ENCODE peak calls at places on chromosome 6, in five cellular contexts. D, V, M, J and T are unnamed samples. For H3K9me3, the result is how much of the 10 kb centered on the place peaks cover.

GRCh38 chr6:133040025-133040838 is 200.9 kb upstream of the EYA4 start:
- DNase-seq in D (no peak), V (no peak), M (peak), J (peak), T (no peak)

GRCh38 chr6:44053760-44054556 is 73.3 kb downstream of the MRPL14 start:
- DNase-seq in D (no peak), V (no peak), M (peak), J (peak), T (no peak)

GRCh38 chr6:42696526-42697267 is 25.7 kb downstream of the PRPH2 start:
- DNase-seq in D (no peak), V (no peak), M (peak), J (no peak), T (no peak)

GRCh38 chr6:164856138-164856537 is 453.3 kb downstream of the C6orf118 start:
- DNase-seq in D (no peak), V (no peak), M (no peak), J (no peak), T (no peak)

GRCh38 chr6:16929814-16930213 is 168.6 kb upstream of the ATXN1 start:
- DNase-seq in D (no peak), V (no peak), M (peak), J (peak), T (no peak)

GRCh38 chr6:137976430-137976829 is 109.4 kb downstream of the TNFAIP3 start:
- DNase-seq in D (no peak), V (no peak), M (no peak), J (no peak), T (no peak)

GRCh38 chr6:83908813-83909212 is 49.3 kb downstream of the CYB5R4 start:
- DNase-seq in D (no peak), V (no peak), M (peak), J (peak), T (no peak)

GRCh38 chr6:149443411-149444181 is 41.2 kb downstream of the ZC3H12D start:
- DNase-seq in D (no peak), V (no peak), M (peak), J (no peak), T (no peak)

GRCh38 chr6:151733680-151734320 is 73.7 kb upstream of the ESR1 start:
- DNase-seq in D (no peak), V (no peak), M (no peak), J (no peak), T (no peak)

GRCh38 chr6:89045585-89045984 is 35.0 kb upstream of the PNRC1 start:
- DNase-seq in D (no peak), V (no peak), M (no peak), J (no peak), T (no peak)

GRCh38 chr6:159077123-159077522 is 32.3 kb upstream of the TAGAP start:
- DNase-seq in D (no peak), V (no peak), M (no peak), J (no peak), T (no peak)

GRCh38 chr6:166780284-166780683 is 153.2 kb upstream of the RPS6KA2 start:
- DNase-seq in D (peak), V (no peak), M (no peak), J (no peak), T (no peak)

GRCh38 chr6:117951783-117952182 is 44.7 kb downstream of the SLC35F1 start:
- DNase-seq in D (no peak), V (no peak), M (no peak), J (no peak), T (peak)

GRCh38 chr6:89286516-89286915 is 28.6 kb downstream of the GABRR2 start:
- DNase-seq in D (no peak), V (no peak), M (no peak), J (no peak), T (no peak)

GRCh38 chr6:26187981-26188635 is 100.9 kb downstream of the HFE start:
- DNase-seq in D (no peak), V (no peak), M (peak), J (no peak), T (no peak)

GRCh38 chr6:126312013-126312665 is 27.8 kb upstream of the CENPW start:
- DNase-seq in D (no peak), V (no peak), M (no peak), J (peak), T (peak)

GRCh38 chr6:12356983-12357972 is 67.1 kb downstream of the EDN1 start:
- DNase-seq in D (no peak), V (no peak), M (no peak), J (peak), T (no peak)

GRCh38 chr6:53528107-53528506 is 16.8 kb downstream of the GCLC start:
- DNase-seq in D (no peak), V (no peak), M (no peak), J (no peak), T (no peak)

GRCh38 chr6:41200296-41200900 is 551 bp downstream of the TREML2 start:
- DNase-seq in D (peak), V (no peak), M (no peak), J (peak), T (no peak)

GRCh38 chr6:125191916-125192609 is 38.5 kb downstream of the TPD52L1 start:
- DNase-seq in D (peak), V (peak), M (peak), J (peak), T (peak)

GRCh38 chr6:158868122-158868480 is 48.9 kb upstream of the EZR start:
- DNase-seq in D (no peak), V (no peak), M (no peak), J (no peak), T (no peak)

GRCh38 chr6:120564779-120565178 is 769.5 kb downstream of the TBC1D32 start:
- DNase-seq in D (no peak), V (no peak), M (no peak), J (no peak), T (no peak)

GRCh38 chr6:16450821-16451220 is 212.4 kb downstream of the GMPR start:
- DNase-seq in D (no peak), V (no peak), M (peak), J (no peak), T (no peak)

GRCh38 chr6:161189891-161190290 is 84.0 kb downstream of the AGPAT4 start:
- DNase-seq in D (no peak), V (no peak), M (no peak), J (no peak), T (no peak)

GRCh38 chr6:153162172-153162571 is 31.1 kb upstream of the RGS17 start:
- DNase-seq in D (no peak), V (no peak), M (peak), J (no peak), T (no peak)

GRCh38 chr6:156757849-156758248 is 19.3 kb upstream of the ARID1B start:
- DNase-seq in D (no peak), V (no peak), M (no peak), J (no peak), T (no peak)

GRCh38 chr6:158467923-158468322 is 92.0 kb upstream of the TMEM181 start:
- DNase-seq in D (no peak), V (no peak), M (no peak), J (no peak), T (peak)

GRCh38 chr6:48084201-48084600 is 26.8 kb downstream of the PTCHD4 start:
- DNase-seq in D (no peak), V (no peak), M (peak), J (no peak), T (no peak)

GRCh38 chr6:158539363-158539762 is 20.5 kb upstream of the TMEM181 start:
- DNase-seq in D (no peak), V (no peak), M (no peak), J (no peak), T (no peak)

GRCh38 chr6:135323202-135323668 is 142.1 kb downstream of the MYB start:
- DNase-seq in D (no peak), V (no peak), M (no peak), J (no peak), T (no peak)

GRCh38 chr6:106025655-106026054 is 60.5 kb upstream of the PRDM1 start:
- DNase-seq in D (no peak), V (no peak), M (peak), J (peak), T (no peak)

GRCh38 chr6:9745966-9746365 is 668.9 kb downstream of the TFAP2A start:
- DNase-seq in D (no peak), V (no peak), M (peak), J (no peak), T (no peak)

GRCh38 chr6:7138921-7139358 is 31.2 kb downstream of the RREB1 start:
- DNase-seq in D (peak), V (no peak), M (no peak), J (peak), T (no peak)

GRCh38 chr6:106215608-106216007 is 110.0 kb downstream of the ATG5 start:
- DNase-seq in D (no peak), V (no peak), M (no peak), J (no peak), T (no peak)

GRCh38 chr6:160461641-160462040 is 113.5 kb downstream of the SLC22A3 start:
- DNase-seq in D (no peak), V (no peak), M (peak), J (peak), T (no peak)

GRCh38 chr6:17167327-17167979 is 65.6 kb downstream of the STMND1 start:
- DNase-seq in D (peak), V (peak), M (peak), J (peak), T (peak)

GRCh38 chr6:10314163-10314955 is 100.5 kb downstream of the TFAP2A start:
- DNase-seq in D (no peak), V (no peak), M (no peak), J (no peak), T (no peak)

GRCh38 chr6:72084992-72085569 is 198.7 kb downstream of the RIMS1 start:
- DNase-seq in D (no peak), V (no peak), M (peak), J (no peak), T (no peak)

GRCh38 chr6:85255661-85256060 is 194.2 kb upstream of the NT5E start:
- DNase-seq in D (no peak), V (no peak), M (no peak), J (no peak), T (no peak)

GRCh38 chr6:151422981-151423380 is 28.9 kb downstream of the RMND1 start:
- DNase-seq in D (no peak), V (no peak), M (peak), J (no peak), T (no peak)

GRCh38 chr6:82751718-82752117 is 313.9 kb downstream of the UBE3D start:
- DNase-seq in D (no peak), V (no peak), M (no peak), J (no peak), T (no peak)

GRCh38 chr6:82750570-82750969 is 315.1 kb downstream of the UBE3D start:
- DNase-seq in D (no peak), V (no peak), M (peak), J (no peak), T (no peak)
- H3K27ac ChIP-seq in D (no peak), V (no peak), M (no peak), J (no peak), T (no peak)

DNA sequence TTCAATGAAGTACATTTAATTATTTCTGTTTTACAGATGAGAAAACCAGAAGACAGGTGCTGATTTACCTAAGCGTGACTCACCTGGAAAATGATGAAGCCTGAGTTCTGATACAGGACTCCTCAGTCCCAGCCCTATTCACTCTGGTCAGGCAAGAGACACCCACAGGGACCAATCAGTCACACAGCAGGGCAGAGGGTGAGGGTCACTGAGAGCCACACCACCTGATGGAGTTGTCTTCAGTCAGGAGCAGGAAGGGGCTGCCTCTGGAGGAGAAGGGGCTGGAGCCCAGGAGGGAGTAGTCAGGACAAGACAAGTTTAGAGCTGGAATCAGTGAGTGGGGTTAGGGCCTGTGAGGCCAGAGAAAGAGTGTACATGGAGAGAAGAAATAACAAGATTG is 251.2 kb upstream of the MOCS1 start:
- DNase-seq in D (no peak), V (no peak), M (no peak), J (no peak), T (no peak)
- H3K9me3 ChIP-seq in D (under half), V (under half), M (under half), J (under half), T (under half)

GRCh38 chr6:34773906-34774305 is 16.6 kb downstream of the SNRPC start:
- DNase-seq in D (no peak), V (no peak), M (no peak), J (no peak), T (no peak)
- H3K4me3 ChIP-seq in D (no peak), V (no peak), M (no peak), J (no peak), T (no peak)

DNA sequence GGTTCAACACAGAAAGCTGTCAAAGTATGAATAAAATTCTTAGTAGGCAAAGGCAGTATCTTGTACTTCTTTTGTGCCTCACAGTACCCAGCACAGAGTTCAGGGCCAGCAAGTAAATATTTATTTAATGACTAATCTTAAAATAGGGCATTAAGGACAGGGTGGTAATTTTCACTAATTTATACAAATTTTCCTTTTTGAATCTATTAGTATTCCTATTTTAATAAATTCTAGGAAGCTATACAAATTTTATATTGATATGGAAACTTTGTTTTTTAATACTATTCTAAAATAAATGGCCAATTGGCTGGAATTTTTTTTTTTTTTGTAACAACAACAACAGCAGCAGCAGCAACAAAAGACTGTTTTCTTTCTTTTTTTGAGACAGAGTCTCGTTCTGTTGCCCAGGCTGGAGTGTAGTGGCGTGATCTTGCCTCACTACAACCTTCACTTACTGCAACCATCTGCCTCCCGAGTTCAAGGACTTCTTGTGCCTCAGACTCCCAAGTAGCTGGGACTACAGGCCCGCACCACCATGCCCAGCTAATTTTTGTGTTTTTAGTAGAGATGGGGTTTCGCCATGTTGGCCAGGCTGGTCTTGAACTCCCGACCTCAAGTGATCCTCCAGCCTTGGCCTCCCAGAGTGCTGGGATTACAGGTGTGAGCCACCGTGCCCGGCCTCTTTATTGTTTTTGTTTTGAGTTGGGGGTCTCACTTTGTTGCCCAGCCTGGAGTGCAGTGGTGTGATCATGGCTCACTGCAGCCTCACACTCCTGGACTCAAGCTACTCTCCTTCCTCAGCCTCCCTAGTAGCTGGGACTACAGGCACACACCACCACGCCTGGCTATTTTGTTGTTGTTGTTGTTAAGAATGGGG is 85.2 kb downstream of the FKBP5 start:
- DNase-seq in D (no peak), V (no peak), M (no peak), J (no peak), T (no peak)
- H3K27ac ChIP-seq in D (peak), V (peak), M (no peak), J (peak), T (no peak)